ENCODE peak calls at places on chromosomes 4 and X, in four cellular contexts. One of them, this sample, is unnamed.

GRCh38 chr4:183504930-183505555 is at the start of gene ING2:
- DNase-seq in HCT116: peak; percentile 21
- DNase-seq in RWPE2: peak; percentile 76
- DNase-seq in spleen: no peak
- DNase-seq in this sample: no peak

GRCh38 chr4:146661368-146661767 is 22.7 kb downstream of the POU4F2 start:
- DNase-seq in HCT116: no peak
- DNase-seq in RWPE2: no peak
- DNase-seq in spleen: no peak
- DNase-seq in this sample: no peak

GRCh38 chr4:101018836-101019235 is 328.5 kb downstream of the PPP3CA start:
- DNase-seq in HCT116: no peak
- DNase-seq in RWPE2: no peak
- DNase-seq in spleen: no peak
- DNase-seq in this sample: no peak

GRCh38 chr4:128159967-128160366 is 98.9 kb downstream of the LARP1B start:
- DNase-seq in HCT116: no peak
- DNase-seq in RWPE2: no peak
- DNase-seq in spleen: no peak
- DNase-seq in this sample: no peak

GRCh38 chr4:3365871-3366842 is 73.3 kb downstream of the RGS12 start:
- DNase-seq in HCT116: no peak
- DNase-seq in RWPE2: peak; percentile 47
- DNase-seq in spleen: peak; percentile 71
- DNase-seq in this sample: no peak

GRCh38 chr4:3302164-3302785 is 9.5 kb downstream of the RGS12 start:
- DNase-seq in HCT116: no peak
- DNase-seq in RWPE2: no peak
- DNase-seq in spleen: peak; percentile 87
- DNase-seq in this sample: no peak

GRCh38 chrX:80578518-80579105 is 158.4 kb downstream of the TENT5D start:
- DNase-seq in HCT116: peak; percentile 10
- DNase-seq in RWPE2: no peak
- DNase-seq in spleen: no peak
- DNase-seq in this sample: peak; percentile 56

GRCh38 chr4:115720611-115721010 is 607.2 kb upstream of the NDST4 start:
- DNase-seq in HCT116: no peak
- DNase-seq in RWPE2: no peak
- DNase-seq in spleen: no peak
- DNase-seq in this sample: no peak

GRCh38 chr4:175190654-175191053 is 272.5 kb downstream of the ADAM29 start:
- DNase-seq in HCT116: no peak
- DNase-seq in RWPE2: no peak
- DNase-seq in spleen: no peak
- DNase-seq in this sample: no peak

GRCh38 chr4:111632752-111633151 is 512.5 kb upstream of the FAM241A start:
- DNase-seq in HCT116: no peak
- DNase-seq in RWPE2: no peak
- DNase-seq in spleen: no peak
- DNase-seq in this sample: peak; percentile 61

GRCh38 chr4:2621419-2621818 is 85.0 kb downstream of the FAM193A start:
- DNase-seq in HCT116: no peak
- DNase-seq in RWPE2: no peak
- DNase-seq in spleen: no peak
- DNase-seq in this sample: no peak

GRCh38 chrX:23953908-23954269 is 46.1 kb downstream of the CXorf58 start:
- DNase-seq in HCT116: no peak
- DNase-seq in RWPE2: no peak
- DNase-seq in spleen: no peak
- DNase-seq in this sample: no peak

GRCh38 chrX:135403374-135403773 is 18.4 kb upstream of the SMIM10L2A start:
- DNase-seq in HCT116: no peak
- DNase-seq in RWPE2: no peak
- DNase-seq in spleen: no peak
- DNase-seq in this sample: no peak

GRCh38 chr4:54473077-54473545 is 184.6 kb upstream of the KIT start:
- DNase-seq in HCT116: no peak
- DNase-seq in RWPE2: no peak
- DNase-seq in spleen: no peak
- DNase-seq in this sample: no peak

GRCh38 chrX:150365953-150366911 is 3.1 kb downstream of the MAMLD1 start:
- DNase-seq in HCT116: no peak
- DNase-seq in RWPE2: no peak
- DNase-seq in spleen: peak; percentile 70
- DNase-seq in this sample: peak; percentile 51

GRCh38 chr4:4990329-4990728 is 28.9 kb downstream of the CYTL1 start:
- DNase-seq in HCT116: no peak
- DNase-seq in RWPE2: no peak
- DNase-seq in spleen: no peak
- DNase-seq in this sample: peak; percentile 86

GRCh38 chr4:25439913-25440477 is 62.9 kb downstream of the ANAPC4 start:
- DNase-seq in HCT116: peak; percentile 45
- DNase-seq in RWPE2: no peak
- DNase-seq in spleen: no peak
- DNase-seq in this sample: peak; percentile 90

GRCh38 chr4:134282680-134283079 is 81.1 kb upstream of the PABPC4L start:
- DNase-seq in HCT116: no peak
- DNase-seq in RWPE2: no peak
- DNase-seq in spleen: no peak
- DNase-seq in this sample: no peak

GRCh38 chrX:346034-346813 is 27.6 kb upstream of the GTPBP6 start:
- DNase-seq in HCT116: no peak
- DNase-seq in RWPE2: peak; percentile 78
- DNase-seq in spleen: peak; percentile 66
- DNase-seq in this sample: no peak

GRCh38 chr4:174549696-174550095 is 27.4 kb upstream of the HPGD start:
- DNase-seq in HCT116: no peak
- DNase-seq in RWPE2: no peak
- DNase-seq in spleen: no peak
- DNase-seq in this sample: peak; percentile 24

GRCh38 chrX:83422836-83423235 is 85.3 kb upstream of the POU3F4 start:
- DNase-seq in HCT116: no peak
- DNase-seq in RWPE2: no peak
- DNase-seq in spleen: no peak
- DNase-seq in this sample: no peak

DNA sequence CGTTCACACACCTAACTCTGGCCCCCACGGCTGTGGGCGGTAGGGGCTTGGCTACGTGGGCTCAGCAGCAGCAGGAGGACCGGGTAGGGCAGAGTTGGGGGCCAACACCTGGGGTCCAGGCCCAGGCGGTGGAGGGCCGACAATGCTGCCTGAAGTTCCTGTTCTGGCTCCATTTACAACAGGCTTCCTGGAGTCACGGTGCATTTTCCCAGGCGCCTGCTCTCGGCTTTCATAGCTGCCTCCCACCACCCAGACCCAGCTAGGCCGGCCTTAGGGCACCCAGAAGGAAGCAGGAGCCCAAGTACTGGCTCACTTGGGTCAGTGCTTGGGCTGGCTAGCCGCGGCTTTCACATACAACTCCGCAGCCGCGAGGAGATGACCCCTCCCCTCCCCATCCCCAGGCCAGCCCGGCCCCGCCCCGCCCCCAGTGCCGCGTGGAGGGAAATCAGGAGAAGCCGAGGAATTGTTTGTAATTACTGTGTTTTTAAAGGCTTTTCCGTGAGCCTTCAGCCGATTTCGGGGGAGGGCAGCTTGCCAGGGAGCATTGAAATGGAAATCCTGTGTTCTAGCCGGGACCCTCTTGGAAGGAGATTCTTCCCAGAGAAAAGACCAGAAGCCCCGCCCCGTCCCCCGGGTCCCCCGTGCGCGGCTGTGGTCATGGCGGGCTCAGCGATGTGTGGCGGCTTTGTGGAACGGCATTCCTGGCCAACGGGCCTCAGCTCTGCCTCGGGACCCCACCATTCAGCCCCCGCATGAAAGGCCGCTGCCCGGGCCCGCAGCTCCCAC is 28.5 kb downstream of the PJA1 start:
- DNase-seq in HCT116: no peak
- DNase-seq in RWPE2: no peak
- DNase-seq in spleen: peak; percentile 67
- DNase-seq in this sample: no peak
- H3K4me3 ChIP-seq in HCT116: no peak overlapping the region
- H3K4me3 ChIP-seq in RWPE2: no peak overlapping the region
- H3K4me3 ChIP-seq in spleen: no peak overlapping the region
- H3K4me3 ChIP-seq in this sample: no peak overlapping the region

DNA sequence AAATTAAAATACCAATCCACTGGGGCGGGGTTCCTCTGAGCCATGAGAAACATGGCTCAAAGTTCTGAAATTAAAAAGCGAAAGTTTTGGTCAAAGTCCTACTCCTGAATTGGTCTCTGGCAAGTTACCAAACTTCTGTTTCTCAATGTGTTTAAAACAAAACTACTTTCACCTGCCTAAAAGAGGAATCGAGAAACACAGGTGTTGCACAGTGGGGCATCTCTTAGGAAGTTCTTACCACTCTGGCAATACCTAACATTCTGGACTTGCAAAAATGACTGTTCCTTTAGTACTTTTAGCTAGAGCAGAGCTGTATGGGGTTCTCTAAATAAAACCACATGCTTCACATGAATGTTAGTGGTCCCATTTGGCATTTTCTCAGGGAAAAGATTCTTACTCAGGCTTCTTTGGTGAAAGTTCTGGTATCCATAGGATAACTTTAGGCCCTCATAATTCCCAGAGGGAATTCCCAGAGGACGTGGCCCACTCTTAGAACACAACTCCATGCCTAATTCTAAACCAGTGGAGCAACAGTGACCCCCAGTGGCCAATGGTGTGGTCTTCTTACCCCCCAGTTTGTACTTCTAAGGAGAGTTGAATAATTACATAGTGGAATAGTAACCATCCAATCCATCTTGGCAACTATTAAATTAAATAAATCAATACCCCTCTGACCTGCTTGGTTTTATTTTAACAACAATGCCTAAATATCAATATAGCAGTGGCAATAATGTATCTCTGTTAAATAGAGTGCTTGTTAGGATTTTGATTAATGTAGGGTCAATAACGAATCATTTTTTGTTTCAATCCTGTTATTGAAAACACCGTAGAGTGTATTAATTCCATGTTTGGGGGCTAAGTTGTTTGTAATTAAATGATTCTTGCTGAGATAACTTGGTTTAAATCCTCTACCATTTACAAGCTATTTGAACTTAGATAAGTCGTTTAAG is 21.9 kb downstream of the BMP3 start:
- DNase-seq in HCT116: peak; percentile 59
- DNase-seq in RWPE2: no peak
- DNase-seq in spleen: no peak
- DNase-seq in this sample: peak; percentile 78
- TF ChIP-seq CTCF in HCT116: peak; percentile 79
- TF ChIP-seq CTCF in RWPE2: peak; percentile 78
- TF ChIP-seq CTCF in spleen: no peak
- TF ChIP-seq CTCF in this sample: peak; percentile 72

GRCh38 chrX:72305286-72306084 is at the start of gene CITED1:
- DNase-seq in HCT116: no peak
- DNase-seq in RWPE2: no peak
- DNase-seq in spleen: no peak
- DNase-seq in this sample: no peak

GRCh38 chrX:72306085-72306801 is 529 bp upstream of the CITED1 start:
- DNase-seq in HCT116: no peak
- DNase-seq in RWPE2: no peak
- DNase-seq in spleen: no peak
- DNase-seq in this sample: no peak

GRCh38 chrX:72306851-72307645 is 1.3 kb upstream of the CITED1 start:
- DNase-seq in HCT116: peak; percentile 22
- DNase-seq in RWPE2: no peak
- DNase-seq in spleen: peak; percentile 88
- DNase-seq in this sample: peak; percentile 64

GRCh38 chrX:72307646-72308051 is 1.9 kb upstream of the CITED1 start:
- DNase-seq in HCT116: no peak
- DNase-seq in RWPE2: no peak
- DNase-seq in spleen: no peak
- DNase-seq in this sample: no peak

GRCh38 chrX:72304877-72305276 is 837 bp downstream of the CITED1 start:
- DNase-seq in HCT116: no peak
- DNase-seq in RWPE2: no peak
- DNase-seq in spleen: no peak
- DNase-seq in this sample: no peak
- H3K4me3 ChIP-seq in HCT116: no peak overlapping the region
- H3K4me3 ChIP-seq in RWPE2: no peak overlapping the region
- H3K4me3 ChIP-seq in spleen: peak overlapping the region; percentile 72
- H3K4me3 ChIP-seq in this sample: no peak overlapping the region

GRCh38 chrX:152635941-152636340 is 1.8 kb upstream of the GABRQ start:
- DNase-seq in HCT116: peak; percentile 59
- DNase-seq in RWPE2: no peak
- DNase-seq in spleen: no peak
- DNase-seq in this sample: peak; percentile 75
- TF ChIP-seq CTCF in HCT116: peak; percentile 58
- TF ChIP-seq CTCF in RWPE2: peak; percentile 53
- TF ChIP-seq CTCF in spleen: no peak
- TF ChIP-seq CTCF in this sample: peak; percentile 70

GRCh38 chr4:15427126-15427525 is 707 bp upstream of the C1QTNF7 start:
- DNase-seq in HCT116: no peak
- DNase-seq in RWPE2: no peak
- DNase-seq in spleen: no peak
- DNase-seq in this sample: no peak
- H3K4me3 ChIP-seq in HCT116: no peak overlapping the region
- H3K4me3 ChIP-seq in RWPE2: no peak overlapping the region
- H3K4me3 ChIP-seq in spleen: no peak overlapping the region
- H3K4me3 ChIP-seq in this sample: no peak overlapping the region

DNA sequence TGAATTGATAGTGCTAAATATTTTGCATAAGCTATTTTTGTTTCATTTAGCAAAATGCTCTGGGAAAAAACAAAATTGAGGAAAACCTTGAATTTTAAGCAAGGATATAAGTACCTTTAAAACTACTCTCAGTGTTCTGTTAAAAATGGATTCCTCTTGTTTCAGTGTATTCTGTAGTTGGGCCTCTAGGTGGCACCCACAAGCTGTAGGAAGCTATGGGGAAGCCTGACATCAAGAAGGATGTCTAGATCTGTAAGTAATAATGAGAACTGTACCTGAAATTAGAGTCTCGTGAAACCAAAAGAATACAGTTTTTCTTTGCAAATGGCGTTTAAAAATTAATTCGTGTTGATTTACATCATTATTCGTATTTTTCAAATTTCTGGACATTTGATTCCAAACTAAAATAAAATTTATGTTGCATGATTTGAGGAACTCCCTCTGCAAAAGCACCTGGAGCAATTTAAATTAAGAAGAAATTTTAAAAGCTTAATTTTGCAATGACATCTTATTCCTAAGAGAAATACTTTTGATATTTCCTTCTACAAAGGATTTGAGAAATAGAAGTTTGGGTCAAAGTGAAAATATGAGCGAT is 51.2 kb downstream of the TMPRSS11E start:
- DNase-seq in HCT116: peak; percentile 53
- DNase-seq in RWPE2: no peak
- DNase-seq in spleen: peak; percentile 53
- DNase-seq in this sample: peak; percentile 79
- TF ChIP-seq CTCF in HCT116: peak; percentile 88
- TF ChIP-seq CTCF in RWPE2: peak; percentile 93
- TF ChIP-seq CTCF in spleen: peak; percentile 56
- TF ChIP-seq CTCF in this sample: peak; percentile 87

This sample was measured in fibroblast of the aortic adventitia.